ENCODE peak calls at places on chromosomes 16 and 17, in eight cellular contexts. Y is fibroblast of lung, Z is heart right ventricle, D is uterus, S is progenitor cell of endocrine pancreas, H is IMR-90, U is brain microvascular endothelial cell, Q is DND-41. V is an unnamed sample.

GRCh38 chr16:78778724-78779004 is 679.2 kb downstream of the WWOX start:
- DNase-seq in U (no peak), D (no peak), Y (no peak), S (no peak), Z (no peak), Q (no peak), H (no peak), V (no peak)

GRCh38 chr17:40515491-40516041 is 14.1 kb upstream of the TNS4 start:
- DNase-seq in Y (no peak), Z (no peak), D (no peak), S (no peak), H (no peak), Q (peak; percentile 81), U (no peak), V (no peak)

GRCh38 chr16:67565470-67566100 is 3.3 kb downstream of the CTCF start:
- DNase-seq in Y (no peak), D (no peak), S (no peak), Q (no peak), Z (no peak), U (no peak), H (no peak), V (no peak)

GRCh38 chr16:53546988-53547391 is 44.0 kb upstream of the AKTIP start:
- DNase-seq in H (peak; percentile 13), S (no peak), Y (peak; percentile 3), Q (peak; percentile 71), D (no peak), U (peak; percentile 37), Z (no peak), V (peak; percentile 45)

GRCh38 chr17:43861960-43862359 is 15.0 kb downstream of the CD300LG start:
- DNase-seq in H (no peak), Y (no peak), Q (no peak), D (no peak), S (no peak), U (no peak), Z (no peak), V (no peak)

GRCh38 chr17:21167303-21167702 is 40.5 kb downstream of the DHRS7B start:
- DNase-seq in D (no peak), Z (no peak), H (peak; percentile 5), Q (no peak), U (no peak), S (no peak), Y (peak; percentile 15), V (peak; percentile 25)

GRCh38 chr16:28087140-28087660 is 23.7 kb upstream of the GSG1L start:
- DNase-seq in Y (no peak), Z (no peak), H (no peak), Q (no peak), S (no peak), U (no peak), D (no peak), V (no peak)

GRCh38 chr16:11356573-11357331 is 11.5 kb downstream of the RMI2 start:
- DNase-seq in D (peak; percentile 68), Z (peak; percentile 62), U (peak; percentile 56), Y (peak; percentile 72), H (peak; percentile 61), Q (peak; percentile 59), S (peak; percentile 35), V (peak; percentile 43)

GRCh38 chr17:77880702-77881450 is 77.6 kb upstream of the TNRC6C start:
- DNase-seq in Y (no peak), Q (no peak), Z (no peak), U (no peak), S (no peak), H (no peak), D (no peak), V (no peak)

GRCh38 chr16:54096607-54097006 is 190.0 kb downstream of the IRX3 start:
- DNase-seq in Y (no peak), S (no peak), D (no peak), U (no peak), Q (no peak), Z (no peak), H (no peak), V (no peak)

GRCh38 chr17:76213491-76213890 is 26.8 kb downstream of the RNF157 start:
- DNase-seq in Y (no peak), H (no peak), U (no peak), S (no peak), Z (no peak), D (no peak), Q (no peak), V (no peak)

GRCh38 chr17:44220211-44221071 is 966 bp upstream of the UBTF start:
- DNase-seq in S (peak; percentile 39), Y (peak; percentile 64), Q (peak; percentile 59), U (no peak), D (no peak), H (peak; percentile 44), Z (peak; percentile 43), V (peak; percentile 59)

GRCh38 chr17:19755392-19755791 is 7.3 kb upstream of the ALDH3A1 start:
- DNase-seq in S (no peak), Y (no peak), U (no peak), Z (no peak), H (no peak), D (no peak), Q (no peak), V (no peak)

GRCh38 chr16:82639666-82640336 is 13.0 kb downstream of the CDH13 start:
- DNase-seq in Y (peak; percentile 65), Q (peak; percentile 53), H (peak; percentile 58), D (peak; percentile 35), U (peak; percentile 81), S (peak; percentile 56), Z (peak; percentile 55), V (peak; percentile 67)

GRCh38 chr17:78414178-78415162 is 36.0 kb downstream of the PGS1 start:
- DNase-seq in Z (no peak), U (no peak), D (no peak), H (no peak), Y (no peak), Q (no peak), S (no peak), V (no peak)

GRCh38 chr17:63495471-63495870 is 18.6 kb downstream of the ACE start:
- DNase-seq in Q (no peak), H (peak; percentile 41), D (no peak), Z (no peak), U (no peak), S (no peak), Y (no peak), V (no peak)

DNA sequence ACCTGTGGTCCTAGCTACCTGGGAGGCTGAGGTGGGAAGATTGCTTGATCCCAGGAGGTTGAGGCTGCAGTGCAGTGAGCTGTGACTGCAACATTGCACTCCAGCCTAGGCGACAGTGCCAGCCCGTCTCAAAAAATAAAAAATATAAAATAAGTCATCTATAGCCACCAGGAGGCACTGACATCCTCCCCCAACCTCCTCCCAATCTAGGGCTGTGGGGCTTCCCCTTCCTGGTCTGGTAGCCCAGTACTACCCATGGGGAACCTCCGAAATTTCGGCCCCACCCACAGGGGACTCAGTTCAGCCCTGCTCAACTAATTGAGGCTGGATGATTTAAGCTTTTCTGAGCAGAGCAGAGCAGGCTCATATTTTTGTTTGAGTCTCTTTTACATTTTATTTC is 3.2 kb downstream of the ZSCAN10 start:
- DNase-seq in Y (no peak), Z (peak; percentile 34), Q (peak; percentile 35), S (no peak), D (no peak), U (no peak), H (no peak), V (no peak)
- TF ChIP-seq CTCF in Y (peak; percentile 11), Z (peak; percentile 13), Q (peak; percentile 33), S (peak; percentile 19), D (no peak), U (peak; percentile 41), H (peak; percentile 16), V (no peak)

GRCh38 chr17:16491703-16492612 is at the start of gene LRRC75A:
- DNase-seq in Y (peak; percentile 20), S (peak; percentile 60), D (peak; percentile 42), H (peak; percentile 16), Z (peak; percentile 17), Q (peak; percentile 66), U (no peak), V (peak; percentile 41)
- TF ChIP-seq CTCF in Y (no peak), S (peak; percentile 42), D (no peak), H (peak; percentile 17), Z (no peak), Q (peak; percentile 51), U (no peak), V (no peak)

GRCh38 chr16:35792516-35793285 is 2333.3 kb downstream of the TP53TG3F start:
- DNase-seq in Z (no peak), Q (no peak), D (no peak), Y (no peak), U (no peak), H (no peak), S (no peak), V (no peak)
- TF ChIP-seq CTCF in Z (no peak), Q (no peak), D (no peak), Y (no peak), U (no peak), H (no peak), S (no peak), V (no peak)

GRCh38 chr17:73015722-73016276 is 76.7 kb downstream of the SLC39A11 start:
- DNase-seq in U (no peak), Q (no peak), Z (no peak), S (no peak), D (no peak), H (no peak), Y (no peak), V (no peak)

GRCh38 chr17:73013299-73013698 is 79.2 kb downstream of the SLC39A11 start:
- DNase-seq in S (no peak), D (no peak), U (no peak), Y (no peak), H (no peak), Q (no peak), Z (no peak), V (no peak)

GRCh38 chr17:73011016-73011486 is 81.4 kb downstream of the SLC39A11 start:
- DNase-seq in Z (no peak), Q (peak; percentile 5), Y (no peak), H (no peak), S (no peak), D (no peak), U (no peak), V (no peak)

GRCh38 chr17:73017653-73018052 is 74.8 kb downstream of the SLC39A11 start:
- DNase-seq in Z (no peak), D (no peak), S (no peak), H (peak; percentile 86), Q (no peak), Y (peak; percentile 19), U (peak; percentile 48), V (no peak)

GRCh38 chr17:73013816-73014663 is 78.4 kb downstream of the SLC39A11 start:
- DNase-seq in U (peak; percentile 35), S (no peak), Z (no peak), Y (peak; percentile 12), Q (no peak), H (peak; percentile 24), D (no peak), V (no peak)
- TF ChIP-seq CTCF in U (no peak), S (no peak), Z (no peak), Y (no peak), Q (no peak), H (peak; percentile 5), D (no peak), V (no peak)

DNA sequence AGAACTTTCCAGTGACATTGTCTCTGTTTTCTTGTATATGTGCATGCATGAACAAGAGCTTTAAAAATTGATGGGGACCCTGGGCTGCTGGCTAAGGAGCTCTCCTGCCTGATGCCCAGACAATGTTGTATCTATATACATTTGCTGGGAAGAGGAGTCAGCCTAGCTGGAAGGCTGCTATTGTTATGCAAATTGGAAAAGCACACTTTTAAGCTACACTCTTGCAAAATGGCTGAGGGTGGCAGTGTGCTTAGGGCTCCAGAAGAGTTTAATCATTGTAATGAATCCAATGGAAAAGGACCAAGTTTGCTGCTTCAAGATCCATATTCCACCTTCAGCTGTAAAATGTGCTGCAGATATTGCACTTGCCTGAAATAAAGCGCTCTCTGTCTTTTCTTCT is 171.8 kb downstream of the PRKCA start:
- DNase-seq in H (no peak), Z (no peak), Q (no peak), U (no peak), D (no peak), S (no peak), Y (no peak), V (peak; percentile 50)
- TF ChIP-seq CTCF in H (no peak), Z (no peak), Q (no peak), U (no peak), D (no peak), S (no peak), Y (no peak), V (no peak)

V was measured in epithelial cell of esophagus.